ENCODE peak calls at places on chromosomes 6 and 20, in six cellular contexts. X is NCI-H774; J is NCI-H460; S is progenitor cell of endocrine pancreas; K is activated T-helper 1 cell treated with anti-CD3 and anti-CD28 coated beads, Interleukin-2, amount 50 U/mL, for 16 hours; G is NAMALWA. P is an unnamed sample.

GRCh38 chr6:136148523-136148922 is 101.6 kb downstream of the MTFR2 start:
- DNase-seq in G (no peak), S (no peak), K (no peak), X (no peak), J (no peak), P (no peak)

GRCh38 chr6:138184230-138184629 is 22.5 kb downstream of the ARFGEF3 start:
- DNase-seq in J (no peak), S (no peak), G (no peak), K (no peak), X (no peak), P (no peak)

GRCh38 chr6:107115695-107116327 is 496 bp upstream of the BEND3 start:
- DNase-seq in X (peak), S (peak), K (no peak), J (no peak), G (peak), P (no peak)

GRCh38 chr20:40687384-40688128 is 1.5 kb downstream of the MAFB start:
- DNase-seq in X (no peak), G (no peak), S (peak), J (no peak), K (no peak), P (no peak)

GRCh38 chr20:44497761-44498160 is 22.1 kb downstream of the TTPAL start:
- DNase-seq in K (no peak), S (no peak), X (no peak), G (no peak), J (no peak), P (no peak)

GRCh38 chr20:40787922-40788321 is 98.9 kb upstream of the MAFB start:
- DNase-seq in G (no peak), K (no peak), X (no peak), S (no peak), J (no peak), P (no peak)

GRCh38 chr6:166738361-166738760 is 111.3 kb upstream of the RPS6KA2 start:
- DNase-seq in S (no peak), K (no peak), J (no peak), G (no peak), X (no peak), P (no peak)

GRCh38 chr6:153059757-153060156 is 57.2 kb upstream of the MTRF1L start:
- DNase-seq in J (no peak), X (peak), S (no peak), K (no peak), G (no peak), P (no peak)

GRCh38 chr6:167394330-167394729 is 69.4 kb downstream of the TTLL2 start:
- DNase-seq in X (no peak), S (no peak), J (no peak), G (no peak), K (no peak), P (no peak)

GRCh38 chr20:49186535-49187329 is 1.4 kb downstream of the STAU1 start:
- DNase-seq in K (peak), S (no peak), G (peak), J (no peak), X (no peak), P (no peak)

GRCh38 chr6:135537782-135538301 is 40.3 kb upstream of the AHI1 start:
- DNase-seq in J (peak), S (no peak), X (no peak), G (no peak), K (no peak), P (no peak)

GRCh38 chr6:108612852-108613251 is 52.1 kb downstream of the FOXO3 start:
- DNase-seq in J (no peak), G (no peak), K (no peak), X (no peak), S (no peak), P (no peak)

GRCh38 chr6:163435013-163435412 is 20.5 kb downstream of the QKI start:
- DNase-seq in K (no peak), S (no peak), J (no peak), G (no peak), X (no peak), P (no peak)

GRCh38 chr20:13458860-13459451 is 179.8 kb downstream of the TASP1 start:
- DNase-seq in K (no peak), X (no peak), G (peak), S (no peak), J (peak), P (no peak)

GRCh38 chr6:69665437-69665836 is 131.4 kb downstream of the LMBRD1 start:
- DNase-seq in X (no peak), S (no peak), J (no peak), G (no peak), K (no peak), P (no peak)

GRCh38 chr6:104855507-104855906 is 4.2 kb downstream of the HACE1 start:
- DNase-seq in J (no peak), G (no peak), S (no peak), K (no peak), X (no peak), P (no peak)

GRCh38 chr6:144678844-144679243 is 393.7 kb downstream of the UTRN start:
- DNase-seq in K (no peak), S (no peak), J (no peak), G (no peak), X (no peak), P (no peak)

GRCh38 chr6:44475779-44476434 is 88.4 kb downstream of the CDC5L start:
- DNase-seq in S (peak), J (peak), K (peak), G (peak), X (peak), P (no peak)

GRCh38 chr6:8149350-8149749 is 47.0 kb upstream of the EEF1E1 start:
- DNase-seq in K (no peak), S (no peak), G (no peak), X (no peak), J (peak), P (no peak)

GRCh38 chr6:122214605-122215318 is 184.7 kb upstream of the HSF2 start:
- DNase-seq in X (no peak), G (no peak), K (no peak), J (no peak), S (no peak), P (no peak)

GRCh38 chr20:45951474-45951873 is 17.0 kb downstream of the PCIF1 start:
- DNase-seq in K (no peak), G (no peak), J (no peak), S (no peak), X (peak), P (no peak)

GRCh38 chr6:103122766-103123601 is 1729.5 kb downstream of the GRIK2 start:
- DNase-seq in S (peak), J (peak), K (no peak), G (peak), X (peak), P (no peak)

P was measured in esophagus squamous epithelium.